ENCODE peak calls at places on chromosomes 11 and 22, in four cellular contexts. M is right lobe of liver, F is tibial nerve, Q is BJ. R is an unnamed sample. For H3K36me3 and H3K27me3, the result is how much of the 10 kb centered on the place peaks cover.

GRCh38 chr11:72524711-72525110 is 90.4 kb upstream of the CLPB start:
- DNase-seq in M (no peak), F (no peak), Q (no peak), R (no peak)

GRCh38 chr22:45934659-45935341 is 42.2 kb downstream of the WNT7B start:
- DNase-seq in M (no peak), F (no peak), Q (peak), R (no peak)

GRCh38 chr22:31286360-31287255 is 5.7 kb downstream of the PIK3IP1 start:
- DNase-seq in M (peak), F (no peak), Q (no peak), R (no peak)

GRCh38 chr22:41919357-41920224 is 4.7 kb upstream of the SHISA8 start:
- DNase-seq in M (no peak), F (no peak), Q (no peak), R (no peak)

GRCh38 chr11:121318848-121319834 is 26.6 kb downstream of the SC5D start:
- DNase-seq in M (no peak), F (no peak), Q (peak), R (peak)

GRCh38 chr22:17258015-17258827 is 39.0 kb upstream of the ADA2 start:
- DNase-seq in M (peak), F (no peak), Q (no peak), R (peak)

GRCh38 chr11:79860336-79860735 is 419.5 kb upstream of the TENM4 start:
- DNase-seq in M (no peak), F (no peak), Q (no peak), R (no peak)

GRCh38 chr22:35344956-35345690 is 35.8 kb upstream of the HMOX1 start:
- DNase-seq in M (no peak), F (no peak), Q (no peak), R (no peak)

GRCh38 chr11:55481416-55481815 is 72.9 kb upstream of the OR4C15 start:
- DNase-seq in M (no peak), F (no peak), Q (no peak), R (no peak)

GRCh38 chr22:43263645-43264514 is 76.9 kb upstream of the TTLL12 start:
- DNase-seq in M (peak), F (no peak), Q (no peak), R (no peak)

GRCh38 chr22:27682438-27682837 is 119.1 kb downstream of the MN1 start:
- DNase-seq in M (no peak), F (no peak), Q (no peak), R (peak)

GRCh38 chr11:111302298-111302697 is 4.0 kb downstream of the POU2AF3 start:
- DNase-seq in M (no peak), F (no peak), Q (no peak), R (no peak)

GRCh38 chr11:100638648-100639047 is 48.4 kb upstream of the ARHGAP42 start:
- DNase-seq in M (no peak), F (no peak), Q (no peak), R (no peak)

GRCh38 chr11:19871531-19871930 is 158.9 kb downstream of the NAV2 start:
- DNase-seq in M (no peak), F (no peak), Q (no peak), R (no peak)

GRCh38 chr22:23289851-23290724 is 109.8 kb downstream of the BCR start:
- DNase-seq in M (peak), F (peak), Q (no peak), R (peak)

GRCh38 chr22:23291806-23292452 is 111.6 kb downstream of the BCR start:
- DNase-seq in M (no peak), F (no peak), Q (no peak), R (no peak)

GRCh38 chr22:23294221-23294620 is 113.9 kb downstream of the BCR start:
- DNase-seq in M (no peak), F (no peak), Q (no peak), R (no peak)

GRCh38 chr22:23293720-23294119 is 113.4 kb downstream of the BCR start:
- DNase-seq in M (no peak), F (no peak), Q (no peak), R (no peak)

DNA sequence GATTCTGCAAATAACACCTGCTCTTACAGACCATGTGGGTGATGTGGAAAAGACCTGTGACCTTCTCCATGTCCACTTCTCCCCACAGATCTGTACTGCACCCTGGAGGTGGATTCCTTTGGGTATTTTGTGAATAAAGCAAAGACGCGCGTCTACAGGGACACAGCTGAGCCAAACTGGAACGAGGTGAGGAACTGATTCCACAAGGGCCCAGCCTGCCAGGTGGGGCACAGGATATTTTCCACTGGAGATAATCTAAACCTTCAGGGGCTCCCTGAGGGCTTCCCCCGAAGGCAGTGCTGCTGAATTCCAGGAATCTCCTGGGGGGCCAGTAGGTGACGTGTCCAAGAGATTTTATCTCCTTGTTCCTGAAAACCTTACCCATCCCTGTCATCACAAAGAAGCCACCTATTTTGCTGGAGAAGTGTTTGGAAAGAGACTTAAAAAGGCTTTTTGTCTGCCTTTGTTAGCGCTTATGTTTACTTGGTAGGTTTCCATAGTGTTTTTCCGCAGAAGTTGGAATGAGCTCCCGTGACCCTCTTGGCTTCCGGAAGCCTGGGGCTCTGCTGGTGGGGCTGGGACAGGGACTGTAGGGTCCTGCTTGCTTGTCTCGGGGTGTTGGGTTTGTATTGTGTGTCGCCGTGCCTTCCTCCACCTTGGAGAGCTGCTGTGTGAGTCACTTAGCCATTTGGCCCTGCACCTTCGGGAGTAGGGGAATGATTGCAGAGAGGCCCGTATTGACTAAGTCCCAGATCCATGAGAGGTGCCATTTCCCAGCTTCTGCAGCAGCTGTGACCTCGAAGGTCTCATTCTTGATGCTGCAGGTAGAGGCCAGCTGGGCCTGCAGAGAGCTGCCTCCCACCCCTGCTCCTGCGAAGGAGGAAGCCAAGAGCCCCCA is 112.4 kb downstream of the BCR start:
- DNase-seq in M (no peak), F (no peak), Q (no peak), R (peak)
- H3K36me3 ChIP-seq in M (under half), F (under half), Q (under half), R (under half)

GRCh38 chr11:70205766-70206165 is 2.7 kb downstream of the FADD start:
- DNase-seq in M (no peak), F (no peak), Q (no peak), R (no peak)
- H3K27me3 ChIP-seq in M (under half), F (under half), Q (under half), R (under half)

GRCh38 chr22:19067696-19068348 is 54.4 kb downstream of the DGCR2 start:
- DNase-seq in M (no peak), F (no peak), Q (no peak), R (no peak)
- H3K36me3 ChIP-seq in M (under half), F (under half), Q (under half), R (under half)

DNA sequence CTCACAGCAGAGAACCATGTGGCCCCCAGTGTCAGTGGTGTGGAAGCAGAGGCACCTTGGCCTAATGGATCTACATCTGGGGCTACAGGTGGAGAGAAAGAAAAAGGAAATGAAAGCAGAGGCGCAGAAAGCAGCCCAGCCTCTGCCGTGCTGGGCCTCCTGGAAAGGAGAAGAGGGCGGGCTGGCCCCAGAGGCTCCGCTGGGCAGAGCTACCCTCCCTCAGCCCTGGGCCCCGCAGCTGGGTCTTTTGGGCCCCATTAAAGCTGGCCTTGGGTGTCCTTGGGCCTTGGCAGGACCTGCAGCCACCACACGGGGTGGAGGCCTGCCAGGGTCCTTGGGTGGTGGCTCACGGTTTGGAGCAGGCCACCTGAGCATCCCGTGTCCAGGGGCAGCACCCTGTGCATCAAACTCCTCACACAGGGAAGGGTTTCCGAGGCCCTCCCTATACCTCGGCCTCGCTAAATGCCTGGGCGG is 31.6 kb upstream of the GAL start:
- DNase-seq in M (no peak), F (no peak), Q (no peak), R (no peak)
- H3K27me3 ChIP-seq in M (under half), F (under half), Q (under half), R (under half)

GRCh38 chr11:43393765-43394355 is 35.1 kb downstream of the TTC17 start:
- DNase-seq in M (peak), F (no peak), Q (no peak), R (no peak)

GRCh38 chr11:43397251-43397650 is 38.5 kb downstream of the TTC17 start:
- DNase-seq in M (no peak), F (no peak), Q (no peak), R (no peak)

GRCh38 chr11:43392713-43393112 is 34.0 kb downstream of the TTC17 start:
- DNase-seq in M (no peak), F (no peak), Q (no peak), R (no peak)

GRCh38 chr11:43399983-43400630 is 41.4 kb downstream of the TTC17 start:
- DNase-seq in M (no peak), F (no peak), Q (no peak), R (no peak)

GRCh38 chr11:43396617-43397016 is 37.9 kb downstream of the TTC17 start:
- DNase-seq in M (no peak), F (no peak), Q (no peak), R (no peak)
- H3K36me3 ChIP-seq in M (under half), F (under half), Q (under half), R (half or more)

GRCh38 chr22:22141031-22141430 is 103.6 kb upstream of the VPREB1 start:
- DNase-seq in M (no peak), F (no peak), Q (no peak), R (no peak)

GRCh38 chr22:22143448-22143847 is 101.1 kb upstream of the VPREB1 start:
- DNase-seq in M (no peak), F (no peak), Q (no peak), R (no peak)

GRCh38 chr22:22148905-22149304 is 95.7 kb upstream of the VPREB1 start:
- DNase-seq in M (no peak), F (no peak), Q (no peak), R (no peak)

GRCh38 chr22:22141771-22142591 is 102.6 kb upstream of the VPREB1 start:
- DNase-seq in M (no peak), F (no peak), Q (no peak), R (no peak)

DNA sequence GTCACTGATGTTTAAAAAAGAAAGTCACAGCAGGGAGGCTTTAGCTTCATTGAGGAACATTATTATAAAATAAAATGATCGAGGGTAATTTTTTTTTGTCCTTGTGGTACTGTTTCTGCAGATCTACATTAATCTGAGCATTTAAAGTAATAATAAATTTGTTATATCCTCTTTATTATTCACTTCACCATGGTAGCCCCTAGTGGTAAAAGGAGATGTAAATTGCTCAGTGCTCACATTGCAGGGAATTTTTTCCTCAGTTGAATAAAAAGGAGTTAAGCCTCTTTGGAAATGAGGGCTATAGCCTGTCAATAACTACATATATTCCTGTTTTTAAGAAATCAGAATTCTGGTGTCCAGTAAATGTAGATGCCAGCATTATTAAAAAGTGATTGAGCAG is 99.7 kb upstream of the VPREB1 start:
- DNase-seq in M (no peak), F (no peak), Q (no peak), R (no peak)
- H3K27me3 ChIP-seq in M (under half), F (under half), Q (under half), R (half or more)

GRCh38 chr11:46761807-46762206 is 42.8 kb downstream of the F2 start:
- DNase-seq in M (no peak), F (no peak), Q (no peak), R (no peak)
- H3K36me3 ChIP-seq in M (under half), F (under half), Q (under half), R (half or more)

GRCh38 chr22:29684244-29684643 is 35.6 kb upstream of the CABP7 start:
- DNase-seq in M (no peak), F (no peak), Q (no peak), R (no peak)

GRCh38 chr22:29689201-29689871 is 30.5 kb upstream of the CABP7 start:
- DNase-seq in M (no peak), F (no peak), Q (no peak), R (no peak)

GRCh38 chr22:29679316-29679715 is 40.5 kb upstream of the CABP7 start:
- DNase-seq in M (no peak), F (no peak), Q (no peak), R (no peak)

DNA sequence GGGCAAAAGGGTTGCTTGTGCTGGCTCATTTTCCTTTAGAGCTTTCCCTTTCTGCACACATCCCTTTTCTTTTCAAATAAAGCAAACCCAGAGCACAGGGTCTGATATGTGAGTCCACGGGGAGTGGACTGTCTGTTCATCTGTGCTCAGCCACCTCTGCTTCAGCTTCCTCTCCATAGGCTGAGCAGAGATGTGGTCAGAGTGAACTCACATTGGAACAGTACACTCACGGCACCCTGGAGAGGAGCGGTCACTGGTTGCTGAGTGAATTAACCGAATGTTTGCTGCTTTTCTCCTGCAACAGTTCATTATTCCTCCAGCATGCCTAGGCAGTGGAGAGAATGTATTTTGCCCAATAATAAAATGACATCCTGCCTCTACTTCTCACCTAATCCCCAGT is 36.3 kb upstream of the CABP7 start:
- DNase-seq in M (no peak), F (no peak), Q (no peak), R (no peak)
- H3K27me3 ChIP-seq in M (under half), F (under half), Q (under half), R (under half)

R was measured in HAP-1.